ENCODE peak calls at places on chromosomes 2 and 18, in four cellular contexts. Z is nephron progenitor cell, G is type B pancreatic cell, U is HuH-7.5. A is an unnamed sample.

GRCh38 chr2:199379251-199379650 is 78.5 kb downstream of the SATB2 start:
- DNase-seq in U (no peak), Z (no peak), G (no peak), A (peak; percentile 45)

GRCh38 chr18:73752546-73752945 is 395.1 kb downstream of the FBXO15 start:
- DNase-seq in Z (no peak), U (no peak), G (no peak), A (no peak)

GRCh38 chr2:226578879-226579278 is 220.7 kb downstream of the IRS1 start:
- DNase-seq in Z (no peak), G (no peak), U (no peak), A (no peak)

GRCh38 chr2:37189452-37190153 is 1.1 kb upstream of the SULT6B1 start:
- DNase-seq in U (no peak), Z (no peak), G (no peak), A (peak; percentile 70)

GRCh38 chr2:135874966-135875365 is 1.3 kb downstream of the MCM6 start:
- DNase-seq in U (no peak), G (no peak), Z (no peak), A (no peak)

GRCh38 chr2:143717532-143718168 is 588.4 kb downstream of the ARHGAP15 start:
- DNase-seq in Z (no peak), G (no peak), U (no peak), A (peak; percentile 22)

GRCh38 chr2:37344453-37345361 is at the start of gene QPCT:
- DNase-seq in G (no peak), U (peak; percentile 37), Z (no peak), A (peak; percentile 77)

GRCh38 chr2:200121931-200122330 is 166.5 kb downstream of the MAIP1 start:
- DNase-seq in U (no peak), G (no peak), Z (no peak), A (no peak)

GRCh38 chr2:23489471-23490400 is 104.8 kb downstream of the KLHL29 start:
- DNase-seq in U (no peak), G (no peak), Z (no peak), A (no peak)

GRCh38 chr2:235005603-235006259 is 53.9 kb downstream of the SH3BP4 start:
- DNase-seq in G (no peak), U (no peak), Z (peak; percentile 76), A (no peak)

GRCh38 chr2:44244135-44244871 is 31.0 kb upstream of the SLC3A1 start:
- DNase-seq in U (no peak), G (no peak), Z (peak; percentile 50), A (peak; percentile 59)

GRCh38 chr18:72848534-72849237 is 19.1 kb downstream of the NETO1 start:
- DNase-seq in U (no peak), G (no peak), Z (no peak), A (no peak)

GRCh38 chr2:2269426-2269825 is 61.6 kb downstream of the MYT1L start:
- DNase-seq in G (no peak), Z (no peak), U (no peak), A (no peak)

GRCh38 chr2:198186257-198186656 is 381.9 kb downstream of the PLCL1 start:
- DNase-seq in Z (no peak), G (no peak), U (no peak), A (no peak)

GRCh38 chr2:235968616-235969324 is 199.4 kb downstream of the GBX2 start:
- DNase-seq in G (no peak), Z (peak; percentile 49), U (no peak), A (no peak)

GRCh38 chr18:40789286-40789685 is 1165.7 kb upstream of the PIK3C3 start:
- DNase-seq in U (no peak), Z (no peak), G (no peak), A (no peak)

GRCh38 chr2:186979439-186980116 is 130.6 kb upstream of the ZSWIM2 start:
- DNase-seq in Z (no peak), U (no peak), G (peak; percentile 36), A (no peak)

GRCh38 chr2:47307066-47307465 is 95.9 kb upstream of the MSH2 start:
- DNase-seq in Z (no peak), U (no peak), G (no peak), A (peak; percentile 60)

GRCh38 chr2:64192570-64193192 is 48.5 kb upstream of the PELI1 start:
- DNase-seq in U (no peak), G (no peak), Z (no peak), A (no peak)

GRCh38 chr2:12636837-12637581 is 79.7 kb upstream of the TRIB2 start:
- DNase-seq in G (no peak), Z (no peak), U (no peak), A (no peak)

GRCh38 chr2:179686718-179687342 is 174.6 kb downstream of the ZNF385B start:
- DNase-seq in Z (no peak), U (no peak), G (no peak), A (no peak)

GRCh38 chr2:169010180-169010579 is 20.9 kb downstream of the ABCB11 start:
- DNase-seq in U (no peak), G (no peak), Z (no peak), A (no peak)

GRCh38 chr18:44518666-44519065 is 162.0 kb upstream of the SETBP1 start:
- DNase-seq in Z (no peak), U (no peak), G (no peak), A (no peak)

GRCh38 chr2:10408649-10409579 is 39.2 kb downstream of the ODC1 start:
- DNase-seq in U (peak; percentile 92), G (peak; percentile 86), Z (peak; percentile 86), A (peak; percentile 84)

GRCh38 chr2:240149943-240150784 is 9.7 kb upstream of the OTOS start:
- DNase-seq in Z (peak; percentile 73), U (peak; percentile 87), G (no peak), A (peak; percentile 80)

A was measured in AG08396.